ENCODE peak calls at places on chromosomes 16 and 17, in five cellular contexts. S, V, H, E and P are unnamed samples.

GRCh38 chr17:11554042-11554441 is 44.2 kb upstream of the DNAH9 start:
- DNase-seq in S (no peak), V (no peak), H (no peak), E (no peak), P (no peak)

GRCh38 chr17:15659663-15660062 is 24.4 kb downstream of the TRIM16 start:
- DNase-seq in S (no peak), V (no peak), H (no peak), E (no peak), P (no peak)

GRCh38 chr17:42780816-42781638 is 617 bp downstream of the WNK4 start:
- DNase-seq in S (no peak), V (no peak), H (no peak), E (no peak), P (no peak)

GRCh38 chr17:7477392-7478275 is 1.8 kb downstream of the ZBTB4 start:
- DNase-seq in S (no peak), V (peak; percentile 41), H (peak; percentile 95), E (no peak), P (no peak)

GRCh38 chr16:1543085-1543896 is 9.8 kb downstream of the TMEM204 start:
- DNase-seq in S (peak; percentile 51), V (peak; percentile 37), H (peak; percentile 76), E (no peak), P (peak; percentile 73)

GRCh38 chr17:38869647-38870258 is at the start of gene LASP1:
- DNase-seq in S (peak; percentile 83), V (peak; percentile 88), H (peak; percentile 87), E (peak; percentile 85), P (peak; percentile 87)

GRCh38 chr16:58197314-58198012 is 443 bp downstream of the CSNK2A2 start:
- DNase-seq in S (no peak), V (no peak), H (no peak), E (no peak), P (no peak)

GRCh38 chr17:79808763-79809529 is 12.1 kb upstream of the CBX8 start:
- DNase-seq in S (peak; percentile 90), V (no peak), H (no peak), E (no peak), P (no peak)

GRCh38 chr17:1123397-1124237 is 56.2 kb downstream of the ABR start:
- DNase-seq in S (no peak), V (no peak), H (no peak), E (no peak), P (no peak)

GRCh38 chr17:49597438-49597837 is 21.8 kb downstream of the NXPH3 start:
- DNase-seq in S (no peak), V (no peak), H (no peak), E (no peak), P (no peak)

GRCh38 chr17:79217473-79218135 is 143.0 kb downstream of the ENGASE start:
- DNase-seq in S (no peak), V (no peak), H (no peak), E (no peak), P (no peak)

GRCh38 chr17:29642171-29642611 is 19.5 kb upstream of the CORO6 start:
- DNase-seq in S (no peak), V (no peak), H (no peak), E (no peak), P (no peak)

GRCh38 chr17:49555495-49556018 is 20.1 kb upstream of the NXPH3 start:
- DNase-seq in S (no peak), V (no peak), H (no peak), E (no peak), P (no peak)

GRCh38 chr17:16971458-16972338 is at the start of gene TNFRSF13B:
- DNase-seq in S (no peak), V (no peak), H (no peak), E (no peak), P (no peak)

GRCh38 chr17:3770471-3770870 is 30.5 kb downstream of the ITGAE start:
- DNase-seq in S (no peak), V (no peak), H (no peak), E (no peak), P (no peak)

GRCh38 chr16:48492131-48492530 is 106.9 kb upstream of the SIAH1 start:
- DNase-seq in S (no peak), V (peak; percentile 36), H (peak; percentile 63), E (no peak), P (peak; percentile 43)

GRCh38 chr16:74732951-74733350 is 32.3 kb upstream of the MLKL start:
- DNase-seq in S (no peak), V (no peak), H (no peak), E (no peak), P (no peak)

GRCh38 chr17:51536627-51537026 is 276.3 kb downstream of the UTP18 start:
- DNase-seq in S (no peak), V (no peak), H (no peak), E (no peak), P (no peak)

GRCh38 chr17:3697157-3697515 is 1.2 kb upstream of the P2RX5 start:
- DNase-seq in S (no peak), V (no peak), H (no peak), E (no peak), P (no peak)

GRCh38 chr17:31371511-31372097 is 19.9 kb upstream of the RAB11FIP4 start:
- DNase-seq in S (no peak), V (no peak), H (peak; percentile 73), E (no peak), P (no peak)

GRCh38 chr17:75319818-75320691 is 30.8 kb upstream of the SLC25A19 start:
- DNase-seq in S (no peak), V (no peak), H (peak; percentile 76), E (no peak), P (no peak)

GRCh38 chr16:48300391-48300856 is 53.1 kb upstream of the ABCC11 start:
- DNase-seq in S (no peak), V (no peak), H (peak; percentile 88), E (no peak), P (peak; percentile 36)

GRCh38 chr17:17702370-17702769 is 21.1 kb downstream of the RAI1 start:
- DNase-seq in S (no peak), V (no peak), H (no peak), E (no peak), P (no peak)

GRCh38 chr16:83715217-83715920 is 92.4 kb upstream of the HSBP1 start:
- DNase-seq in S (no peak), V (no peak), H (no peak), E (no peak), P (no peak)

GRCh38 chr17:42720996-42721583 is 23.8 kb downstream of the EZH1 start:
- DNase-seq in S (peak; percentile 80), V (no peak), H (peak; percentile 71), E (no peak), P (no peak)

GRCh38 chr17:78142113-78142861 is 3.9 kb upstream of the C17orf99 start:
- DNase-seq in S (peak; percentile 85), V (no peak), H (peak; percentile 81), E (no peak), P (no peak)

GRCh38 chr17:60863892-60864673 is 186.4 kb downstream of the BCAS3 start:
- DNase-seq in S (no peak), V (no peak), H (peak; percentile 9), E (no peak), P (no peak)

DNA sequence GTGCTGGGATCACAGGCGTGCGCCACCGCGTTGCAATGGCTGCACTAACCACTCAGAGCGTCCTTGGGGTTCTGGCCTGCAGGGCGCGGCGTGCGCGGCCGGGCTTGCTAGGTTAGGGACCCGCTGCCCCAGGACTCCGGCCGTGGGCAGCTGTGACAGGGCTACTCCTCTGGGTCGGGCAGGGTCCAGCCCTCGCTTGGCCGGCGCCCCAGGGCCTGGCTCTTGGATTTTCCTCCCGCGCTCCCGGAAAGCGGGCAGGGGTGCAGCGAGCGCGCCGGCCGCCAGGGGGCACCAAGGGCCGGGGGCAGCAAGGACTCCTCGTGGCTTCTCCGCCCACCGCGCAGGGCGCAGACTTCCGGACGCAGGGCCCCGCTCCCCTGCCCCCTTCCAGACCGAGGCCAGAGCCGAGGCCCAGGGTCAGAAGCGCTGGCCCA is 489 bp downstream of the TLE7 start:
- DNase-seq in S (no peak), V (no peak), H (no peak), E (no peak), P (no peak)
- TF ChIP-seq CTCF in S (no peak), V (no peak), H (peak; percentile 25), E (no peak), P (no peak)

GRCh38 chr17:32876414-32877163 is at the start of gene MYO1D:
- DNase-seq in S (peak; percentile 35), V (peak; percentile 64), H (no peak), E (no peak), P (peak; percentile 52)

GRCh38 chr17:32875230-32875903 is 1.6 kb downstream of the MYO1D start:
- DNase-seq in S (no peak), V (no peak), H (no peak), E (no peak), P (no peak)

GRCh38 chr17:32877164-32877764 is 340 bp upstream of the MYO1D start:
- DNase-seq in S (peak; percentile 75), V (peak; percentile 93), H (peak; percentile 73), E (peak; percentile 79), P (peak; percentile 89)

GRCh38 chr17:32878211-32878610 is 1.3 kb upstream of the MYO1D start:
- DNase-seq in S (no peak), V (peak; percentile 25), H (peak; percentile 32), E (peak; percentile 25), P (peak; percentile 24)

DNA sequence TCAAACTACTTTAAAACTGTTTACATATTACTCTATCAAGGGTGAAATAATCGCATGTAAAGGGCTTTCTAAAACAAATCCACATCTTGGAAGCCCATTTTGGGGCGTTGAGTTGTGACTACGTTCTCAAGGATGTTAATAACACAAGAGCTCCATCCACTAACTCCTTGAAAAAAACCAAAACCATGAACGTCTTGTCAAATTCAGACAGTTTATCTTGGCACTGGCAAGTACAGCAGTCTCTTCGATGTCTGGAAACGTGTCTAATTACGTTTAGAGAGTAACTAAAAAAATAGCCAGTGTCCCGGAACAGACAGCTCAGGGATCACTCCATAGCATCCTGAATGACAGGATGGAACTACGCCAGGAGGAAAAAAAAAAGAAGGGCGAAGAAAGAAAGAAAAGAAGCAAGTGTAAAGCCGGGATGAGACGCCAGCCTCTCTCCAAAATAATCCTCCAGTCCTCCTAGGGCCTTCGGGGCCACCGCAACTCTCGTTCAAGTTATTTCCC is 965 bp downstream of the MYO1D start:
- DNase-seq in S (no peak), V (no peak), H (peak; percentile 1), E (no peak), P (no peak)
- H3K27ac ChIP-seq in S (no peak overlapping the region), V (peak overlapping the region; percentile 96), H (no peak overlapping the region), E (peak overlapping the region; percentile 92), P (peak overlapping the region; percentile 90)

GRCh38 chr17:8630802-8631553 is 453 bp upstream of the MYH10 start:
- DNase-seq in S (peak; percentile 100), V (peak; percentile 99), H (peak; percentile 100), E (peak; percentile 92), P (peak; percentile 99)
- TF ChIP-seq POLR2A in S (peak; percentile 64), V (no peak), H (no peak), E (no peak), P (no peak)

GRCh38 chr17:40022497-40022896 is 7.3 kb downstream of the CSF3 start:
- DNase-seq in S (no peak), V (no peak), H (no peak), E (no peak), P (no peak)
- TF ChIP-seq CTCF in S (no peak), V (no peak), H (no peak), E (no peak), P (no peak)

GRCh38 chr17:45974916-45975630 is 24.0 kb upstream of the STH start:
- DNase-seq in S (no peak), V (no peak), H (no peak), E (no peak), P (no peak)
- H3K27ac ChIP-seq in S (no peak overlapping the region), V (no peak overlapping the region), H (no peak overlapping the region), E (no peak overlapping the region), P (no peak overlapping the region)

GRCh38 chr17:82234211-82235055 is 5.6 kb downstream of the SLC16A3 start:
- DNase-seq in S (no peak), V (peak; percentile 21), H (no peak), E (no peak), P (no peak)
- TF ChIP-seq POLR2A in S (no peak), V (no peak), H (no peak), E (no peak), P (no peak)